ENCODE peak calls at places on chromosomes 5 and 9, in nine cellular contexts. K, I, X, T, U, R, N, Y and D are unnamed samples.

GRCh38 chr9:127033784-127034183 is 88.7 kb downstream of the ANGPTL2 start:
- DNase-seq in K (peak; percentile 37), I (no peak), X (no peak), T (no peak), U (no peak), R (no peak), N (no peak), Y (peak; percentile 27), D (peak; percentile 62)

GRCh38 chr5:32323741-32324140 is 11.0 kb upstream of the MTMR12 start:
- DNase-seq in K (no peak), I (no peak), X (no peak), T (no peak), U (no peak), R (peak; percentile 65), N (no peak), Y (no peak), D (no peak)

GRCh38 chr9:11933926-11934325 is 759.3 kb upstream of the TYRP1 start:
- DNase-seq in K (peak; percentile 14), I (peak; percentile 31), X (no peak), T (no peak), U (no peak), R (no peak), N (no peak), Y (no peak), D (peak; percentile 66)

GRCh38 chr9:125142560-125143376 is 560 bp downstream of the SCAI start:
- DNase-seq in K (no peak), I (peak; percentile 18), X (no peak), T (no peak), U (no peak), R (peak; percentile 71), N (no peak), Y (no peak), D (no peak)

GRCh38 chr9:95876595-95876994 is 1.1 kb downstream of the ERCC6L2 start:
- DNase-seq in K (peak; percentile 14), I (no peak), X (peak; percentile 17), T (no peak), U (no peak), R (no peak), N (no peak), Y (no peak), D (no peak)

GRCh38 chr9:85723220-85723619 is 18.5 kb downstream of the AGTPBP1 start:
- DNase-seq in K (no peak), I (no peak), X (no peak), T (peak; percentile 35), U (peak; percentile 29), R (peak; percentile 77), N (no peak), Y (no peak), D (no peak)

GRCh38 chr5:111308951-111309350 is 84.8 kb downstream of the CAMK4 start:
- DNase-seq in K (no peak), I (no peak), X (no peak), T (no peak), U (no peak), R (peak; percentile 45), N (no peak), Y (no peak), D (no peak)

GRCh38 chr9:14985419-14985818 is 75.2 kb upstream of the FREM1 start:
- DNase-seq in K (no peak), I (peak; percentile 83), X (no peak), T (no peak), U (no peak), R (no peak), N (no peak), Y (no peak), D (no peak)

GRCh38 chr9:84874583-84874982 is 205.1 kb downstream of the NTRK2 start:
- DNase-seq in K (peak; percentile 6), I (no peak), X (no peak), T (no peak), U (no peak), R (no peak), N (no peak), Y (no peak), D (peak; percentile 44)

GRCh38 chr9:134031783-134032182 is 6.5 kb downstream of the BRD3OS start:
- DNase-seq in K (no peak), I (no peak), X (no peak), T (no peak), U (no peak), R (no peak), N (no peak), Y (no peak), D (no peak)

GRCh38 chr5:39941436-39941835 is 516.7 kb upstream of the DAB2 start:
- DNase-seq in K (no peak), I (no peak), X (no peak), T (no peak), U (no peak), R (no peak), N (no peak), Y (no peak), D (no peak)

GRCh38 chr9:129023036-129023907 is 4.9 kb downstream of the SH3GLB2 start:
- DNase-seq in K (peak; percentile 83), I (no peak), X (no peak), T (no peak), U (no peak), R (no peak), N (peak; percentile 39), Y (peak; percentile 70), D (peak; percentile 62)

GRCh38 chr5:135887447-135887864 is 8.2 kb downstream of the IL9 start:
- DNase-seq in K (peak; percentile 52), I (peak; percentile 77), X (peak; percentile 78), T (peak; percentile 25), U (peak; percentile 56), R (peak; percentile 80), N (peak; percentile 5), Y (peak; percentile 29), D (peak; percentile 76)

GRCh38 chr9:123686131-123686848 is 243.6 kb downstream of the DENND1A start:
- DNase-seq in K (peak; percentile 64), I (peak; percentile 57), X (no peak), T (no peak), U (peak; percentile 17), R (no peak), N (no peak), Y (peak; percentile 48), D (peak; percentile 59)

DNA sequence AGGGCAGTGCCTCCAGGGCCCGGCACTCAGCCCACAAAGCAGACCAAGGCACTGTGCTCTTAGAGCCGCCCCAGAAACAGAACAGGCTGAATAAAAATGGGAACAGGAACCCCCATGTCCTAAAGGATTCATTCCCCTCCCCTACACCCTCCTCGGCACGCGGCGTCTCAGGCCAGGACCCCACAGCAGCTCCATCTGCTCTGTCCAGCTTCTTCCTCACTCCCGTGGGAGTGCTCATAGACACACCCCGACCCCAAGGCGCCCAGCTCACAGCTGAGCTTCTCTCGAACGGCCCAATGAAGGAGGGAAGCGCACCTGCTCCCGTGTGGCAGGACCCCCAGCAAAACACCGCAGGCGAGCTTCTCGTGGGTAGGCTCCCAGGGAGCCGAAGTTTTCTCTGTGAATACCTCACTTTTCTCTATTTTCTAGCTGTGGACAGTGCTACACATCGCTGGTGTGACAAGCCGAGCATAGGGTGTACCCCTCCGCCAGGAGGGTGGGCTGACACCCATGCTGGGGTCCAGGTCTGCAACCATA is 15.4 kb upstream of the QSOX2 start:
- DNase-seq in K (no peak), I (no peak), X (no peak), T (no peak), U (no peak), R (no peak), N (no peak), Y (no peak), D (no peak)
- H3K4me3 ChIP-seq in K (no peak overlapping the region), I (no peak overlapping the region), X (no peak overlapping the region), T (no peak overlapping the region), U (no peak overlapping the region), R (no peak overlapping the region), N (no peak overlapping the region), Y (no peak overlapping the region), D (no peak overlapping the region)

GRCh38 chr9:36597412-36598178 is 24.9 kb downstream of the MELK start:
- DNase-seq in K (peak; percentile 63), I (peak; percentile 50), X (peak; percentile 73), T (no peak), U (no peak), R (no peak), N (peak; percentile 28), Y (peak; percentile 52), D (peak; percentile 82)
- TF ChIP-seq CTCF in K (peak; percentile 92), I (peak; percentile 52), X (peak; percentile 57), T (peak; percentile 19), U (peak; percentile 28), R (no peak), N (peak; percentile 70), Y (peak; percentile 90), D (peak; percentile 92)

GRCh38 chr9:131418143-131419028 is 24.5 kb downstream of the PRRC2B start:
- DNase-seq in K (no peak), I (peak; percentile 35), X (no peak), T (no peak), U (no peak), R (no peak), N (no peak), Y (no peak), D (no peak)
- H3K4me3 ChIP-seq in K (no peak overlapping the region), I (no peak overlapping the region), X (no peak overlapping the region), T (no peak overlapping the region), U (no peak overlapping the region), R (no peak overlapping the region), N (no peak overlapping the region), Y (no peak overlapping the region), D (no peak overlapping the region)

GRCh38 chr5:88058625-88059024 is 210.0 kb downstream of the TMEM161B start:
- DNase-seq in K (peak; percentile 3), I (no peak), X (no peak), T (no peak), U (no peak), R (no peak), N (no peak), Y (no peak), D (no peak)
- TF ChIP-seq CTCF in K (no peak), I (no peak), X (no peak), T (no peak), U (no peak), R (no peak), N (no peak), Y (no peak), D (no peak)

GRCh38 chr5:16727937-16728336 is 111.1 kb upstream of the RETREG1 start:
- DNase-seq in K (no peak), I (no peak), X (no peak), T (no peak), U (peak; percentile 35), R (no peak), N (no peak), Y (no peak), D (no peak)
- H3K4me3 ChIP-seq in K (no peak overlapping the region), I (no peak overlapping the region), X (no peak overlapping the region), T (no peak overlapping the region), U (no peak overlapping the region), R (no peak overlapping the region), N (no peak overlapping the region), Y (no peak overlapping the region), D (no peak overlapping the region)

DNA sequence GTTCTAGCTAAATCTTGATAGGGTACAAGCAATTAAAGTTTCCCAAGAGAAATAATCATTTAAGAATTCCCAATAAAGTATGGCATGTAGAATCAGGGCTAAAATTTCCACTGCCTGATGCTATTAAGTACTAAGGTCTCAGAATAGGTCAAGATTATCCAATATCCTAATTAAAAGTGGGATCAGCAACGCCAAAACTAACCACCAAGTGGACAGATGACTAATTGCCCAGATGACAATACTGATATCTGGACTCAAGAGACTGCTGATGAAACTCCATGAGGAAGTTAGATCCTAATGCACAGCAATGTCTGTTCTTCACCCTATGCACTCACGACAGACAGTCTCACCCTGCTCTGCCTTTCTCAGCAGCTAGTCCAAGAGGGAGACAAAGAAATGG is 14.3 kb downstream of the DEPDC1B start:
- DNase-seq in K (no peak), I (no peak), X (no peak), T (no peak), U (no peak), R (no peak), N (no peak), Y (no peak), D (no peak)
- TF ChIP-seq CTCF in K (no peak), I (no peak), X (no peak), T (no peak), U (no peak), R (no peak), N (no peak), Y (no peak), D (no peak)

GRCh38 chr5:1797855-1798254 is 1.8 kb downstream of the MRPL36 start:
- DNase-seq in K (no peak), I (no peak), X (no peak), T (no peak), U (no peak), R (no peak), N (no peak), Y (no peak), D (no peak)
- H3K4me3 ChIP-seq in K (no peak overlapping the region), I (no peak overlapping the region), X (no peak overlapping the region), T (no peak overlapping the region), U (no peak overlapping the region), R (no peak overlapping the region), N (no peak overlapping the region), Y (no peak overlapping the region), D (no peak overlapping the region)